ENCODE peak calls at places on chromosomes 6 and 20, in six cellular contexts. L, V, Y, X, S and N are unnamed samples.

GRCh38 chr6:40276176-40276575 is 311.0 kb downstream of the LRFN2 start:
- DNase-seq in L (no peak), V (no peak), Y (no peak), X (no peak), S (no peak), N (no peak)

GRCh38 chr6:170235726-170236125 is 55.2 kb downstream of the DLL1 start:
- DNase-seq in Y (no peak), V (no peak), S (no peak), X (no peak), L (no peak), N (no peak)

GRCh38 chr20:40511478-40511877 is 177.6 kb downstream of the MAFB start:
- DNase-seq in X (peak), S (no peak), Y (no peak), L (no peak), V (no peak), N (no peak)

GRCh38 chr6:50816115-50816675 is 2.5 kb upstream of the TFAP2B start:
- DNase-seq in X (peak), Y (peak), V (peak), S (peak), L (peak), N (peak)

GRCh38 chr20:8946036-8946926 is 122.6 kb upstream of the PLCB4 start:
- DNase-seq in X (no peak), V (no peak), L (peak), S (no peak), Y (no peak), N (no peak)

GRCh38 chr6:163175301-163175700 is 239.2 kb upstream of the QKI start:
- DNase-seq in V (no peak), X (no peak), S (no peak), L (no peak), Y (no peak), N (no peak)

GRCh38 chr20:13839421-13840092 is 54.7 kb downstream of the NDUFAF5 start:
- DNase-seq in X (peak), S (no peak), Y (no peak), L (no peak), V (peak), N (no peak)

GRCh38 chr6:131955876-131956275 is 4.7 kb upstream of the CCN2 start:
- DNase-seq in S (no peak), Y (no peak), V (no peak), X (no peak), L (no peak), N (no peak)

GRCh38 chr6:37565267-37566208 is 65.8 kb upstream of the CCDC167 start:
- DNase-seq in V (no peak), S (no peak), Y (peak), L (peak), X (no peak), N (no peak)

GRCh38 chr20:7667194-7667593 is 273.1 kb downstream of the HAO1 start:
- DNase-seq in Y (no peak), V (peak), S (no peak), X (peak), L (no peak), N (no peak)

GRCh38 chr6:145214570-145214969 is 520.8 kb downstream of the EPM2A start:
- DNase-seq in S (no peak), Y (no peak), X (peak), V (peak), L (peak), N (peak)

GRCh38 chr20:45592574-45593189 is 13.6 kb upstream of the WFDC8 start:
- DNase-seq in V (peak), Y (peak), X (peak), S (no peak), L (peak), N (peak)

GRCh38 chr6:144377586-144377985 is 92.5 kb downstream of the UTRN start:
- DNase-seq in V (no peak), L (no peak), S (no peak), Y (no peak), X (peak), N (no peak)

GRCh38 chr20:14142964-14143627 is 147.8 kb downstream of the MACROD2 start:
- DNase-seq in X (peak), S (no peak), L (peak), Y (no peak), V (no peak), N (no peak)

GRCh38 chr6:3825331-3825831 is 23.8 kb upstream of the FAM50B start:
- DNase-seq in Y (no peak), L (peak), S (peak), V (peak), X (peak), N (peak)

GRCh38 chr6:149488815-149489214 is 4.0 kb upstream of the ZC3H12D start:
- DNase-seq in Y (peak), V (peak), S (peak), L (no peak), X (no peak), N (no peak)

GRCh38 chr6:75579951-75580350 is 21.7 kb upstream of the SENP6 start:
- DNase-seq in L (no peak), V (no peak), X (no peak), Y (peak), S (no peak), N (no peak)

GRCh38 chr6:9745476-9745875 is 669.4 kb downstream of the TFAP2A start:
- DNase-seq in S (no peak), X (peak), L (no peak), Y (no peak), V (no peak), N (no peak)

GRCh38 chr6:1667012-1667804 is 57.5 kb downstream of the FOXC1 start:
- DNase-seq in S (no peak), L (peak), V (no peak), Y (no peak), X (no peak), N (no peak)

GRCh38 chr20:16205505-16205904 is 367.7 kb downstream of the KIF16B start:
- DNase-seq in Y (no peak), S (no peak), L (no peak), X (no peak), V (peak), N (no peak)

GRCh38 chr6:4372866-4373265 is 237.5 kb upstream of the ECI2 start:
- DNase-seq in X (no peak), Y (no peak), S (no peak), L (no peak), V (no peak), N (no peak)

GRCh38 chr6:149212202-149212601 is 105.3 kb upstream of the TAB2 start:
- DNase-seq in Y (no peak), V (no peak), S (no peak), X (no peak), L (no peak), N (no peak)

GRCh38 chr6:81896561-81896960 is 144.1 kb upstream of the TENT5A start:
- DNase-seq in L (no peak), Y (no peak), V (no peak), X (peak), S (no peak), N (no peak)

GRCh38 chr20:2429061-2429460 is 41.5 kb downstream of the SNRPB start:
- DNase-seq in L (no peak), V (no peak), S (no peak), Y (no peak), X (peak), N (no peak)

GRCh38 chr6:72250664-72251063 is 364.3 kb downstream of the RIMS1 start:
- DNase-seq in X (peak), L (no peak), Y (no peak), S (no peak), V (no peak), N (no peak)

GRCh38 chr6:139172567-139172966 is 37.7 kb downstream of the HECA start:
- DNase-seq in L (no peak), S (no peak), X (no peak), Y (peak), V (no peak), N (no peak)

GRCh38 chr20:62728781-62729300 is 20.2 kb downstream of the NTSR1 start:
- DNase-seq in L (no peak), X (no peak), V (no peak), Y (no peak), S (no peak), N (no peak)

GRCh38 chr6:113190170-113190569 is 667.0 kb upstream of the MARCKS start:
- DNase-seq in S (no peak), V (peak), L (no peak), Y (no peak), X (no peak), N (no peak)

DNA sequence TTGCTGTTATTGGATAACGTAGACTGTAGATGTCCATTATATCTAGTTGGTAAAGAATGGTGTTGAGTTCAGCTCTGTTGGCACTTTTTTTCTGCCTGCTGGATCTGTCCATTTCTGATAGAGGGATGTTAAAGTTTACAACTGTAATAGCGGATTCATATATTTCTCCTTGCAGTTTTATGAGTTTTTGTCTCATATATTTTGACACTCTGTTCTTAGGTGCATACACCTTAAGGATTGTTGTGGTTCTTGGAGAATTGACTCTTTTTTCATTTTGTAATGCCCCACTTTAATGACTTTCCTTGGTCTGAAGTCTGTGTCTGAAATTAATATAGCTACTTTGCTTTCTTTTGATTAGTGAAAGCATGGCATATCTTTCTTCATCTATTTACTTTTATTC is 16.1 kb downstream of the STXBP5 start:
- DNase-seq in Y (no peak), S (no peak), L (no peak), X (no peak), V (no peak), N (no peak)
- TF ChIP-seq CTCF in Y (no peak), S (no peak), L (no peak), X (no peak), V (no peak), N (no peak)

DNA sequence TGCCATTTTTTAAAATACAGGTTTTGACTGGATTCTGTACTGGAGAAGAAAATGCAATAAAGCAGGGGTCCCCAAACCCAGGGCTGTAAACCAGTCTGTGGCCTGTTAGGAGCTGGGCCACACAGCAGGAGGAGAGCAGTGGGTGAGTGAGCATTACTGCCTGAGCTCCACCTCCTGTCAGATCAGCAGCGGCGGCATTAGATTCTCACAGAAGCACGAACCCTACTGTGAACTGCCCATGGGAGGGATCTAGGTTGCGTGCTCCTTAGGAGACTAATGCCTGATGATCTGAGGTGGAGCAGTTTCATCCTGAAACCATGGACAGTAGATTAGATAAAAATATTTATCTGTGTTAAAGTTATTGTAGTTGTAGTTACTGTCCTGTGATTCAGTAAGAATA is 21.1 kb upstream of the FBXO9 start:
- DNase-seq in V (no peak), L (peak), X (peak), S (no peak), Y (no peak), N (no peak)
- TF ChIP-seq CTCF in V (no peak), L (no peak), X (no peak), S (no peak), Y (no peak), N (no peak)

GRCh38 chr6:84763397-84764331 is 734 bp downstream of the TBX18 start:
- DNase-seq in S (no peak), X (peak), V (no peak), Y (no peak), L (peak), N (peak)
- TF ChIP-seq CTCF in S (no peak), X (peak), V (no peak), Y (no peak), L (no peak), N (no peak)

DNA sequence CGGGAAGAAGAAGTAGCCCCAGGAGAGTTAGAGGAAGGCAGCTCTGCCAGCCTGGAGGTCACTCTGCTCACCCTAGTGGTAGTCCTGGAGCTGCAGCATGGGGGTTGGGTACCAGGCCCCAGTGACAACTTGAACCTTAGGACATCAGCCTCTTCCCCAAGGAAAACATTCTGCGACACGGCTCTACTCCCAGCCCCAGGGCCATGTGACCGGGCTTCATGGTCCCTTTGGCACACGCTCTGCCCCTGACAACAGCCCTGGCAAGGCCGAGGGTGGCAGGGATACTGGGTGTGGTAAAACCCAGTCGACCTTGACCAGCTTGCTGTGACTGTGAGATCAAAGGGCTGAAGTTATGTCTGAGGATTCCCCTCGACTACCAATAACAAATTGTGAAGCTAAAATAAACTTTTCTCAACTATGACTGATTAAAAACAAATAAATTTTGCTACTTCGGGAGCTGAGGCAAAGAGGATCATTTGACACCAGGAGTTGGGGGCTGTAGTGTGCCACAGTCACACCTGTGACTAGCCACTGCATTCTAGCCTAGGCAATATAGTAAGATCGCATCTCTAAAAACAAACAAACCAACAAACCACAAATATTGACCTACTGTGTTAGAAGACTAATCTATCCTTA is 24.4 kb upstream of the ARID1B start:
- DNase-seq in Y (peak), V (no peak), X (no peak), L (no peak), S (no peak), N (peak)
- TF ChIP-seq CTCF in Y (peak), V (peak), X (peak), L (no peak), S (no peak), N (no peak)